ENCODE peak calls at places on chromosomes 2 and 18, in four cellular contexts. G is H1, F is K562, P is GM12878. K is an unnamed sample.

GRCh38 chr2:36459725-36460137 is 104.2 kb downstream of the CRIM1 start:
- DNase-seq in F (no peak), G (no peak), P (no peak), K (peak)

GRCh38 chr2:53668624-53669026 is 99.0 kb upstream of the CHAC2 start:
- DNase-seq in F (peak), G (no peak), P (no peak), K (no peak)

GRCh38 chr2:70947556-70948184 is 12.0 kb downstream of the ATP6V1B1 start:
- DNase-seq in P (no peak), F (no peak), G (no peak), K (no peak)

GRCh38 chr2:173963817-173964564 is 1.2 kb downstream of the SP3 start:
- DNase-seq in F (peak), P (peak), G (peak), K (peak)

GRCh38 chr2:113157897-113158753 is 15.6 kb upstream of the PSD4 start:
- DNase-seq in F (no peak), P (no peak), G (no peak), K (no peak)

GRCh38 chr2:48144777-48145176 is 238.5 kb upstream of the FBXO11 start:
- DNase-seq in P (no peak), F (peak), G (no peak), K (no peak)

GRCh38 chr2:201127570-201127969 is 11.6 kb downstream of the CFLAR start:
- DNase-seq in P (no peak), G (no peak), F (no peak), K (no peak)

GRCh38 chr2:178700922-178701342 is 106.3 kb downstream of the TTN start:
- DNase-seq in G (no peak), F (peak), P (no peak), K (peak)

GRCh38 chr2:134917958-134918517 is 584 bp upstream of the CCNT2 start:
- DNase-seq in P (peak), F (no peak), G (no peak), K (no peak)

GRCh38 chr2:3204031-3204430 is 173.6 kb downstream of the EIPR1 start:
- DNase-seq in F (no peak), P (no peak), G (no peak), K (no peak)

GRCh38 chr18:47263197-47263827 is 11.9 kb upstream of the SKOR2 start:
- DNase-seq in P (no peak), F (peak), G (no peak), K (no peak)

GRCh38 chr18:470661-471501 is 29.6 kb downstream of the COLEC12 start:
- DNase-seq in G (no peak), F (no peak), P (no peak), K (no peak)

GRCh38 chr2:37827911-37828411 is 97.1 kb upstream of the RMDN2 start:
- DNase-seq in P (no peak), F (no peak), G (no peak), K (peak)

GRCh38 chr2:9590635-9591034 is 35.0 kb upstream of the ADAM17 start:
- DNase-seq in F (no peak), P (no peak), G (no peak), K (no peak)

DNA sequence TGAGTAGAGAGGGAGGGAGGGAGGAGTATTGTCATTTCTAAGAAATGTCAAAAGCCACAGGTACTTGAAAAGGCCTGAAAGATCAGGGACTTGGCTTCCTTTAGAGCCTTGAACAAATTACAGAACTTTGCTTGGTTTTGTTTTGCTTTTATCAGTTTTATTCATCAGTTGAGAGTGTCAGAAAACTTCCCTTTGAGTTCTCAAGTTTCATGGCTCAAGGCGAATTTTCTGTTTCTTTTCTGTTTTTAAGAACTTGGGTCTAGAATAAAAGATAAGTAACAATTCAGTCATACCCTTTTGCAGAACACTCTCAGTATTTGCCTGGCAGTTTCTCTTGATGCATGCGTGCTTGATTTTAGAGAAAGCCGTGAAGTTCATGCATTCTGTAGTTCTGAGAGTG is 531.9 kb downstream of the PARD3B start:
- DNase-seq in P (no peak), F (no peak), G (no peak), K (no peak)
- TF ChIP-seq HDAC6 in P (no peak), F (no peak), G (no peak), K (no peak)

DNA sequence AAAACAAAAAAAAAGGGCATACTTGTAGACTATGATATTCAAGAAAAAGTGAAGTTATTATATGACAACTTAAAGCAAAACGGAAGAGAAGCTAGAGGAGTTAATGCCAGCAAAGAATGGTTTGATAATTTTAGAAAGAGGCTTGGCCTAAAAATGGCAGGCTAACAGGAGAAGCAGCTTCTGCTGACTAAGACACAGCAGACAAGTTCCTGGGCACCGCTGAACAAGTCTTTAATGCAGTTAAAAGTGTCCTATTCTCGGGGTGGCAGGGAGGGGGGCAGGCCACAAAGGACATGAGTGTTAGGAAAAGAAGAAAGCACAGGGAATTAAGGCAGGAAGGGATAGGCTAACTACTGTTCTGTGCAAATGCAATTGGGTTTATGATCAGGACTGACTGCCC is 50.3 kb upstream of the GAREM2 start:
- DNase-seq in F (no peak), P (no peak), G (no peak), K (no peak)
- TF ChIP-seq SP1 in F (no peak), P (no peak), G (no peak), K (no peak)

DNA sequence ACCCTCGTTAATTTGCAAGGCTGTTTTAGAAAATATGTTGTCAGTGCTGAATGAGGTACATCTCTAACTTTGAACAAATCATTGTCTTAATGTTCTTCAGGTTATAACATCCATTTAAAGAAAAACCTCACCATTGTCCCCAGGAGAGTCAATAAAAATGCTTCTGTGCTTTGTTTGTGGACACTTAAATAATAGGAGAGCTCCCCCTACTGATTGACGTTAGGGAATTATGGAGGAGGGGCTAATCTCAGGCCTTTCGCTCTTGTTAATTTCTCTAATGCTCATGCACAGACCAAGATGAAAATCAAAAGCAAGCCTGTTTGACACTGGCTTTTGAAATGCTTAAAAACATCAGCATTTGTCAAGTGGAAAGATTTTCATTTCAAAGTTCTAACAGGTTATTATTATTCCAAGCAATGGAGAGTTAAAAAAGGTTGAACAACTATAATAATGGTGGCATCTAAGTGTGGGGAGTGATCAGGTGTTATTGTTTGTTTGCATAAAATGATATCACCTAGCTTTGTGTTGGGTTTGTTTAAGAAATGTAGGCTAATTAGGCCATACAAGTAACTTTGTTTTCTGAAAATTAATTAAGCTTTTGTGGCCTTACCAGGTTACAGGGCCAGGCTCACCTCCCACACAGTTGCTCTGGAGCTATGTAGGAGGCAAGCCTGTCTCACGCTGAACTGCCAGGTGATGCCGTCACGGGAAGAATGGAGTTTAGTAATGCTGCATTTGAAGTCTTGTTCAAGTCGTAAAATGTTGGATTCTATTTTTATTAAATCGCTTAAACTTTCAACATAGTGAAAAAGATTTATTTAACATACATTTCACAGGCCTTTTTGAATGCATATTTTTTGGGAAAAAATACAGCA is 51.7 kb upstream of the SMIM21 start:
- DNase-seq in F (peak), G (no peak), P (peak), K (peak)
- TF ChIP-seq HDAC6 in F (no peak), G (no peak), P (no peak), K (no peak)

GRCh38 chr2:186947516-186947915 is 98.5 kb upstream of the ZSWIM2 start:
- DNase-seq in G (no peak), P (no peak), F (no peak), K (no peak)
- TF ChIP-seq SP1 in G (no peak), P (no peak), F (no peak), K (no peak)

DNA sequence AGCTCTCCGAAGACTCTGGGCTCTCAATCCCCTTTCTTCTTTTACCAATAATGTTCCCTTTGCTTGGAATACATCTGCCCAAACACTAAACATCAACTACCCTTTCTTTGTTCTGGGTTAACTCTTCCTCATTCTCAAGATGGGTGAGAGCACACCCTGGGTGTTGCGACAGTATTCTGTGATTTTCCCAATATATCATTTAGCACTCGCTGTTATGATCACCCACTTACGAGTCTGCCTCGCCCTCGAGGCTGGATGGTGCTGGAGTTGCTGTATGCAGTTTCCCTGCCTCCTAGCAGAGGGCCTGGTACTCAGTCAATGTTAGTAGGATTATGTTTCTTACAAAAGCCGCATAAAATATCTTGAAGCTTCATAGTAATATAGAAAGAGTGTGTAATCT is 93.2 kb downstream of the SOCS6 start:
- DNase-seq in F (no peak), G (no peak), P (no peak), K (no peak)
- TF ChIP-seq HDAC6 in F (no peak), G (no peak), P (no peak), K (no peak)

GRCh38 chr18:48542513-48543181 is 3.8 kb downstream of the CTIF start:
- DNase-seq in F (peak), P (no peak), G (no peak), K (no peak)
- TF ChIP-seq SP1 in F (no peak), P (no peak), G (peak), K (no peak)

GRCh38 chr2:229270551-229271410 is at the start of gene PID1:
- DNase-seq in P (no peak), F (no peak), G (no peak), K (no peak)

GRCh38 chr2:229269986-229270385 is 1.1 kb downstream of the PID1 start:
- DNase-seq in P (no peak), G (no peak), F (no peak), K (no peak)

GRCh38 chr2:229269146-229269545 is 1.9 kb downstream of the PID1 start:
- DNase-seq in F (no peak), P (no peak), G (no peak), K (no peak)

GRCh38 chr2:229275506-229275905 is 4.4 kb upstream of the PID1 start:
- DNase-seq in P (no peak), F (no peak), G (no peak), K (no peak)

DNA sequence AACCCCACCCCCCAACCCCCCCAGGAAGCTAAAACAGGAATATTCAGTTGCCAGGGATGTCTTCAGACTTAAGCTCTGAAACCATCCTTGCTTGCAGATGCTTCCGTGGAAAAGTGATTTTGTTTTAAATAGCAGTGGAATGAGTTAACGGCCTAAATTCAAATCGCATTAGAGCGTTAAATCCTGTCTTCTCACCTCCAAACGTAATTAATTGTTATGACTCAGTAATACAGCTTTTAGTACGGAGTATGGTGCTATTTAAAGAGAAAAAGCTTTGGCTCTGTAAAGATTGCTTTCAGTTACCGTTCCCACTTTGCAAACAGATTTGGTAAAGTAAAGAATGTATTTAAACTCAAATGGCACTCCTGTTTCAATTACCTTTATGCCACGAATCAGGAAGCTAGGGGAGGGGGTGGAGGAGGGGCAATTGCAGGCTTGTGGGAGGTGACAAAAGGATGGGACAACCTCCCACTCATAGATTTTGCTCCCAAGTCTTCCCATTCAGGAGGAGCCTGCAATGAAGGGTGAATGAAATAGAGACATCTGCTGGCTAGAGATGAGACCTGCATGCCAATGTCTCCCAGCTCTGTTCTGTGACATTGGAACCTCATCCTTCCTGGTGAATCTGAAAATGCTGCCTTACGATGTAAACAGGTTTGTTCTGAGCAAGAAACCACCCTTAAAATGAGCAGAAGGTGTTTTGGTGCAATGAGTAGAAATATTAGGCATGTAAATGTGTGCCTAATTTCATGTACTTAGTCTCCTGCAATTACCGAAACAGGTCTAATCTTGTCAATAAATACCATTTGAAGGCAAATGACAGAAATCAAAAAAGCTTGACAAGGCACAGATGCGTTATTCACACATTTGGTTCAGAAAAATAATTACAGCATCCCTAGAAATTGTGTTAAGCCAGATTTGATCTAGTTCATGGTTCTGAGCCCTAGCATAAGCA is 2.6 kb upstream of the PID1 start:
- DNase-seq in P (peak), F (peak), G (peak), K (peak)
- TF ChIP-seq HDAC6 in P (no peak), F (no peak), G (no peak), K (no peak)

GRCh38 chr2:230170532-230170931 is 49.3 kb downstream of the SP110 start:
- DNase-seq in G (no peak), F (no peak), P (no peak), K (no peak)
- TF ChIP-seq SP1 in G (no peak), F (no peak), P (no peak), K (no peak)

DNA sequence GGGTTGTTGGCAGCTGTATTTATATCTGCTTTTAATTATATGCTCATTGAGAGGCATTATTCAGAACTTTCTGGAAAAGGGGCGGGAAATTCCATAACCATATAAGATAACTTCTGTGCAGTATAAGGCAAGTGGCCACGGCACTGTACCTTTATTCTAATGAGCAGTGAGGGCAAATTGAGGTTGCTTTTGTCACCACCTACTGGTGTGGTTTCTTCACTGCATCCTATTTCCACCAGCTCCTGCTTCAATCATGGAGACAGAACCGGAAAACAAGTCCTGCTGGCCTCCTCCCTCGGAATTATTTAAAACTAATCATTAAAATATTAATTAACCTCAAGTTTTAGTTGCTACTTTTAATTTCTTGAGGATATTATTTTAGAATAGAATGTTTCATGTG is 759.4 kb downstream of the CBLN2 start:
- DNase-seq in F (peak), P (no peak), G (no peak), K (peak)
- TF ChIP-seq HDAC6 in F (no peak), P (no peak), G (no peak), K (no peak)

DNA sequence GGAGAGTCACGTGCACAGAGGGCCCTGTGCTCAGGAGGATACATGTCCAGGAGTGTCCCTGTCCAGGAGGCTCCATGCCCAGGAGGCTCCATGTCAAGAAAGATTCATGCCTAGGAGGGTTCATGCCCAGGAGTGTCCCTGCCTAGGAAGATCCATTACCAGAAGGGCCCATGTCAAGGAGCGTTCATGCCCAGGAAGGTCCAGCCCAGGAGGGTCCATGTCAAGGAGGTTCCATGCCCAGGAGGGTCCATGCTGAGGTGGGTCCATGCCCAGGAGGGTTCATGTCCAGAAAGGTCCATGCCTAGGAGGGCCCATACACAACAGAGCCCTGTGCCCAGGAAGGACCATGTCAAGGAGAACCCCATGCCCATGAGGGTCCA is 7.0 kb downstream of the GPR35 start:
- DNase-seq in P (no peak), F (no peak), G (no peak), K (no peak)
- TF ChIP-seq SP1 in P (no peak), F (no peak), G (no peak), K (no peak)